ENCODE peak calls at places on chromosomes 12 and 14, in nine cellular contexts. O, Y, E, S, K, B, Q, A and F are unnamed samples.

GRCh38 chr14:61694830-61695694 is at the start of gene HIF1A:
- DNase-seq in E (peak), O (peak), S (peak), Q (peak), B (peak), A (peak), Y (peak), K (peak), F (peak)

GRCh38 chr12:58893421-58893986 is 26.8 kb downstream of the LRIG3 start:
- DNase-seq in O (no peak), Y (no peak), Q (no peak), E (no peak), B (no peak), S (no peak), K (peak), A (no peak), F (no peak)

GRCh38 chr14:68268197-68268596 is 448.6 kb downstream of the RAD51B start:
- DNase-seq in A (peak), S (no peak), Q (no peak), Y (no peak), K (no peak), O (peak), E (no peak), B (no peak), F (no peak)

GRCh38 chr12:4802841-4803240 is 82.6 kb downstream of the GALNT8 start:
- DNase-seq in S (no peak), Q (no peak), A (no peak), K (no peak), Y (no peak), B (no peak), E (no peak), O (no peak), F (no peak)

GRCh38 chr12:67483871-67484554 is 164.5 kb upstream of the DYRK2 start:
- DNase-seq in O (peak), Q (no peak), A (no peak), S (peak), E (no peak), K (no peak), Y (no peak), B (no peak), F (no peak)

GRCh38 chr12:108337235-108338223 is 1.6 kb downstream of the CMKLR1 start:
- DNase-seq in O (peak), Q (no peak), E (peak), K (peak), B (peak), A (peak), Y (peak), S (peak), F (no peak)

GRCh38 chr12:113006641-113007040 is 28.3 kb downstream of the OAS2 start:
- DNase-seq in K (peak), Q (no peak), S (no peak), B (no peak), O (no peak), E (no peak), Y (peak), A (no peak), F (no peak)

GRCh38 chr12:50190859-50191258 is 23.7 kb upstream of the CERS5 start:
- DNase-seq in O (no peak), E (no peak), Y (no peak), A (no peak), S (no peak), K (no peak), Q (no peak), B (no peak), F (no peak)

GRCh38 chr12:1807489-1807888 is 12.9 kb upstream of the LRTM2 start:
- DNase-seq in Q (no peak), B (no peak), O (no peak), K (no peak), Y (no peak), S (no peak), A (no peak), E (no peak), F (no peak)

GRCh38 chr14:104700224-104700623 is 10.8 kb downstream of the INF2 start:
- DNase-seq in B (no peak), K (no peak), O (no peak), S (no peak), Y (no peak), A (no peak), E (no peak), Q (no peak), F (no peak)

GRCh38 chr14:92500491-92500941 is 13.1 kb upstream of the RIN3 start:
- DNase-seq in S (no peak), E (peak), O (no peak), K (no peak), B (peak), Y (no peak), A (no peak), Q (no peak), F (no peak)

GRCh38 chr12:74490390-74491064 is 47.1 kb upstream of the ATXN7L3B start:
- DNase-seq in Y (no peak), A (no peak), E (no peak), S (no peak), O (peak), K (no peak), B (no peak), Q (no peak), F (no peak)

GRCh38 chr12:52992699-52993557 is 13.3 kb upstream of the EIF4B start:
- DNase-seq in E (no peak), Y (peak), B (no peak), O (no peak), S (peak), A (no peak), K (peak), Q (no peak), F (peak)

GRCh38 chr12:6766651-6767300 is 613 bp downstream of the PTMS start:
- DNase-seq in O (peak), B (peak), E (peak), Y (peak), Q (no peak), S (peak), A (peak), K (peak), F (peak)

GRCh38 chr14:36716614-36717184 is 55.0 kb downstream of the PAX9 start:
- DNase-seq in A (no peak), K (no peak), Q (no peak), Y (no peak), O (no peak), B (no peak), E (no peak), S (no peak), F (no peak)